ENCODE peak calls at places on chromosomes 4 and X, in five cellular contexts. M is nephron progenitor cell, D is neuronal stem cell, E is AG08396, X is BE2C. N is an unnamed sample.

GRCh38 chrX:16653424-16653823 is 3.5 kb downstream of the S100G start:
- DNase-seq in M (no peak), E (no peak), X (no peak), D (no peak), N (no peak)

GRCh38 chr4:155745984-155746383 is 12.8 kb upstream of the GUCY1B1 start:
- DNase-seq in M (no peak), E (peak), X (no peak), D (no peak), N (no peak)

GRCh38 chr4:8283631-8284121 is 14.1 kb downstream of the HTRA3 start:
- DNase-seq in D (no peak), M (no peak), E (no peak), X (peak), N (no peak)

GRCh38 chrX:152865232-152865920 is 32.5 kb upstream of the ZNF185 start:
- DNase-seq in X (no peak), D (no peak), M (no peak), E (no peak), N (no peak)

GRCh38 chr4:184514121-184514988 is 40.0 kb upstream of the IRF2 start:
- DNase-seq in X (peak), M (no peak), E (peak), D (no peak), N (no peak)

GRCh38 chrX:12814434-12814833 is 23.2 kb downstream of the PRPS2 start:
- DNase-seq in D (no peak), M (peak), X (peak), E (peak), N (no peak)

GRCh38 chr4:84994280-84994679 is 27.8 kb upstream of the WDFY3 start:
- DNase-seq in M (no peak), X (no peak), D (no peak), E (no peak), N (no peak)

GRCh38 chr4:114286275-114286674 is 306.8 kb upstream of the ARSJ start:
- DNase-seq in M (no peak), D (no peak), X (no peak), E (peak), N (no peak)

GRCh38 chr4:92455956-92456355 is 152.2 kb downstream of the GRID2 start:
- DNase-seq in D (no peak), X (no peak), M (no peak), E (no peak), N (no peak)

GRCh38 chrX:18575744-18576143 is 96.2 kb downstream of the RS1 start:
- DNase-seq in X (no peak), M (no peak), E (no peak), D (no peak), N (no peak)

GRCh38 chr4:168882650-168883233 is 127.3 kb downstream of the CBR4 start:
- DNase-seq in D (no peak), X (no peak), E (no peak), M (no peak), N (no peak)

GRCh38 chr4:151294833-151295496 is 18.0 kb downstream of the PRSS48 start:
- DNase-seq in X (no peak), D (no peak), M (no peak), E (no peak), N (no peak)

GRCh38 chr4:81359207-81359606 is 112.5 kb downstream of the RASGEF1B start:
- DNase-seq in E (peak), X (no peak), D (no peak), M (no peak), N (no peak)

GRCh38 chr4:108398326-108398725 is 222.1 kb upstream of the RPL34 start:
- DNase-seq in D (no peak), X (no peak), M (no peak), E (no peak), N (peak)

GRCh38 chr4:8200302-8200975 is 1.3 kb downstream of the SH3TC1 start:
- DNase-seq in E (peak), M (no peak), D (no peak), X (peak), N (no peak)

GRCh38 chr4:1113311-1114009 is at the start of gene RNF212:
- DNase-seq in E (peak), D (no peak), M (no peak), X (no peak), N (no peak)

GRCh38 chr4:15779336-15779735 is 1.2 kb downstream of the CD38 start:
- DNase-seq in E (peak), M (peak), X (peak), D (peak), N (no peak)

GRCh38 chrX:13742397-13743176 is 8.0 kb downstream of the OFD1 start:
- DNase-seq in D (no peak), X (no peak), M (no peak), E (no peak), N (no peak)

GRCh38 chrX:111319451-111319850 is 49.2 kb upstream of the CAPN6 start:
- DNase-seq in D (no peak), M (no peak), E (no peak), X (no peak), N (no peak)

GRCh38 chrX:7127058-7127457 is 20.5 kb upstream of the STS start:
- DNase-seq in X (no peak), D (peak), M (no peak), E (no peak), N (no peak)

GRCh38 chrX:23662187-23662586 is 5.1 kb upstream of the PRDX4 start:
- DNase-seq in M (no peak), D (no peak), X (no peak), E (no peak), N (no peak)